ENCODE peak calls at places on chromosomes 2 and 18, in eight cellular contexts. C, R, X, K, U, B, F and V are unnamed samples.

GRCh38 chr2:26672112-26672817 is 20.3 kb upstream of the KCNK3 start:
- DNase-seq in C (no peak), R (no peak), X (no peak), K (no peak), U (no peak), B (no peak), F (no peak), V (no peak)

GRCh38 chr2:99659874-99660273 is 170.1 kb upstream of the REV1 start:
- DNase-seq in C (no peak), R (no peak), X (no peak), K (no peak), U (no peak), B (no peak), F (no peak), V (peak; percentile 73)

GRCh38 chr2:232551289-232551688 is 800 bp downstream of the EIF4E2 start:
- DNase-seq in C (no peak), R (no peak), X (no peak), K (no peak), U (no peak), B (no peak), F (no peak), V (no peak)

GRCh38 chr2:65031341-65032015 is 24.7 kb upstream of the CEP68 start:
- DNase-seq in C (no peak), R (no peak), X (no peak), K (no peak), U (peak; percentile 55), B (no peak), F (no peak), V (no peak)

GRCh38 chr2:173898996-173899395 is 66.2 kb downstream of the SP3 start:
- DNase-seq in C (no peak), R (no peak), X (no peak), K (no peak), U (no peak), B (no peak), F (no peak), V (no peak)

GRCh38 chr2:38039111-38039510 is 36.8 kb downstream of the CYP1B1 start:
- DNase-seq in C (no peak), R (no peak), X (no peak), K (peak; percentile 71), U (no peak), B (no peak), F (no peak), V (peak; percentile 75)

GRCh38 chr2:207683879-207684627 is 27.4 kb upstream of the CCNYL1 start:
- DNase-seq in C (no peak), R (no peak), X (no peak), K (peak; percentile 86), U (no peak), B (no peak), F (no peak), V (peak; percentile 89)

GRCh38 chr2:24721470-24721869 is 71.7 kb downstream of the PTRHD1 start:
- DNase-seq in C (peak; percentile 11), R (no peak), X (peak; percentile 59), K (peak; percentile 95), U (no peak), B (no peak), F (no peak), V (peak; percentile 83)

GRCh38 chr2:25651066-25651465 is 22.3 kb downstream of the DTNB start:
- DNase-seq in C (no peak), R (no peak), X (no peak), K (peak; percentile 77), U (no peak), B (no peak), F (no peak), V (peak; percentile 66)

GRCh38 chr18:363327-364115 is 95.7 kb upstream of the THOC1 start:
- DNase-seq in C (no peak), R (no peak), X (no peak), K (peak; percentile 16), U (peak; percentile 65), B (no peak), F (no peak), V (peak; percentile 89)

GRCh38 chr2:233831011-233831721 is 23.2 kb downstream of the HJURP start:
- DNase-seq in C (no peak), R (no peak), X (no peak), K (no peak), U (no peak), B (no peak), F (no peak), V (no peak)